ENCODE peak calls at places on chromosomes 1 and 21, in four cellular contexts. F is heart left ventricle, M is neuronal stem cell, C is aorta. P is an unnamed sample. For H3K4me1, the result is how much of the 10 kb centered on the place peaks cover.

GRCh38 chr1:219147571-219148019 is 26.1 kb upstream of the LYPLAL1 start:
- DNase-seq in F (no peak), M (no peak), C (no peak), P (no peak)

GRCh38 chr1:99969260-99969728 is 502 bp upstream of the SLC35A3 start:
- DNase-seq in F (no peak), M (no peak), C (no peak), P (no peak)

GRCh38 chr1:93613895-93614294 is 67.7 kb downstream of the BCAR3 start:
- DNase-seq in F (no peak), M (no peak), C (peak), P (no peak)

GRCh38 chr1:95042286-95042685 is 30.5 kb downstream of the ALG14 start:
- DNase-seq in F (peak), M (no peak), C (no peak), P (no peak)

GRCh38 chr1:229887043-229887822 is 179.8 kb upstream of the GALNT2 start:
- DNase-seq in F (peak), M (no peak), C (no peak), P (peak)

GRCh38 chr1:2980849-2981248 is 40.4 kb upstream of the ACTRT2 start:
- DNase-seq in F (peak), M (no peak), C (no peak), P (no peak)

GRCh38 chr1:24149854-24150227 is 6.9 kb upstream of the IL22RA1 start:
- DNase-seq in F (no peak), M (no peak), C (no peak), P (no peak)

GRCh38 chr1:100240013-100240412 is 9.6 kb downstream of the DBT start:
- DNase-seq in F (no peak), M (no peak), C (no peak), P (no peak)

GRCh38 chr21:25560151-25560783 is 47.0 kb downstream of the MRPL39 start:
- DNase-seq in F (no peak), M (no peak), C (no peak), P (no peak)

GRCh38 chr1:19232526-19232851 is 18.8 kb downstream of the EMC1 start:
- DNase-seq in F (peak), M (no peak), C (no peak), P (no peak)

GRCh38 chr1:109255097-109255651 is 5.8 kb downstream of the CELSR2 start:
- DNase-seq in F (no peak), M (peak), C (no peak), P (no peak)

GRCh38 chr1:218735436-218735835 is 390.3 kb downstream of the TGFB2 start:
- DNase-seq in F (peak), M (no peak), C (no peak), P (no peak)

GRCh38 chr1:150577557-150578277 is 1.7 kb downstream of the MCL1 start:
- DNase-seq in F (no peak), M (no peak), C (no peak), P (no peak)

GRCh38 chr1:236774926-236775325 is 20.2 kb upstream of the MTR start:
- DNase-seq in F (no peak), M (no peak), C (no peak), P (no peak)

GRCh38 chr21:14551741-14552140 is 5.6 kb upstream of the SAMSN1 start:
- DNase-seq in F (no peak), M (no peak), C (no peak), P (no peak)

GRCh38 chr1:196136396-196136795 is 471.8 kb downstream of the KCNT2 start:
- DNase-seq in F (no peak), M (no peak), C (no peak), P (no peak)

GRCh38 chr21:33403128-33403785 is at the start of gene IFNGR2:
- DNase-seq in F (peak), M (peak), C (peak), P (no peak)

GRCh38 chr1:222546548-222547259 is 1.2 kb downstream of the HHIPL2 start:
- DNase-seq in F (no peak), M (no peak), C (peak), P (peak)

GRCh38 chr1:229114781-229115417 is 156.0 kb upstream of the RAB4A start:
- DNase-seq in F (no peak), M (no peak), C (no peak), P (no peak)

GRCh38 chr1:202291961-202292712 is 49.6 kb downstream of the UBE2T start:
- DNase-seq in F (peak), M (no peak), C (peak), P (peak)

GRCh38 chr1:118101445-118101844 is 83.6 kb downstream of the SPAG17 start:
- DNase-seq in F (no peak), M (no peak), C (no peak), P (no peak)

DNA sequence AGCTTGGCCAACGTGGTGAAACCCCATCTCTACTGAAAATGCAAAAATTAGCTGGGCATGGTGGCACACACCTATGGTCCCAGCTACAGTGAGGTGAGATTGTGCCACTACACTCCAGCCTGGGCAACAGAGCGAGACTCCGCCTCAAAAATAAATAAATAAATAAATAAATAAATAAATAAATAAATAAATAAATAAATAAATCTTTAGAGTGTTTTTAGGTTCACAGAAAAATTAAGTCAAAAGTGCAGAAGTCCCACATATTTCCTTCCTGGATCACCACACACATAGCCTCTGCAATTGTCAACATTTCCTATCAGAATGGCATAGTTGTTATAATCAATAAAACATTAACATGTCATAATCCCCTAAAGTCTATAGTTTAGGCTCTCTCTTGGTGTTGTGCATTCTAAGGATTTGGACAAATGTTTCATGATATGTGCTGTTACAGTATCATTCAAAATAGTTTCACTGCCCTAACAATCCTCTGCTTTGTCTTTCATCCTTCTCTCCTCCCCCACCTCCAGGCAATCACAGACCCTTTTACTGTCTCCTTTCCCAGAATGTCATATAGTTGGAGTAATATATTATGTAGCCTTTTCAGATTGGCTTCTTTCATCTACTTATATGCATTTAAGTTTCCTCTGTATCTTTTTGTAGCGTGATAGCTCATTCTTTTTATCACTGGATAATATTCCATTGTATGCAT is 58.3 kb downstream of the LAMC1 start:
- DNase-seq in F (no peak), M (no peak), C (no peak), P (no peak)
- H3K27ac ChIP-seq in F (no peak), M (no peak), C (no peak), P (no peak)

GRCh38 chr1:155060736-155061135 is 2.8 kb upstream of the EFNA4 start:
- DNase-seq in F (no peak), M (no peak), C (no peak), P (no peak)

GRCh38 chr1:155062702-155063411 is 683 bp upstream of the EFNA4 start:
- DNase-seq in F (peak), M (peak), C (peak), P (no peak)

GRCh38 chr1:155061381-155062150 is 2.0 kb upstream of the EFNA4 start:
- DNase-seq in F (peak), M (peak), C (peak), P (peak)

GRCh38 chr1:155063550-155064108 is at the start of gene EFNA4:
- DNase-seq in F (peak), M (peak), C (peak), P (peak)

GRCh38 chr1:155062151-155062686 is 1.3 kb upstream of the EFNA4 start:
- DNase-seq in F (no peak), M (peak), C (no peak), P (no peak)
- H3K4me1 ChIP-seq in F (under half), M (under half), C (under half), P (under half)

GRCh38 chr1:45488978-45489377 is 2.0 kb downstream of the TESK2 start:
- DNase-seq in F (no peak), M (no peak), C (no peak), P (no peak)
- H3K4me3 ChIP-seq in F (no peak), M (no peak), C (no peak), P (no peak)

GRCh38 chr1:167428418-167428817 is 89.9 kb downstream of the CD247 start:
- DNase-seq in F (no peak), M (no peak), C (no peak), P (no peak)
- H3K27ac ChIP-seq in F (no peak), M (no peak), C (no peak), P (no peak)

GRCh38 chr1:8631163-8631562 is 186.3 kb downstream of the RERE start:
- DNase-seq in F (no peak), M (no peak), C (no peak), P (no peak)
- H3K4me1 ChIP-seq in F (under half), M (under half), C (under half), P (under half)

DNA sequence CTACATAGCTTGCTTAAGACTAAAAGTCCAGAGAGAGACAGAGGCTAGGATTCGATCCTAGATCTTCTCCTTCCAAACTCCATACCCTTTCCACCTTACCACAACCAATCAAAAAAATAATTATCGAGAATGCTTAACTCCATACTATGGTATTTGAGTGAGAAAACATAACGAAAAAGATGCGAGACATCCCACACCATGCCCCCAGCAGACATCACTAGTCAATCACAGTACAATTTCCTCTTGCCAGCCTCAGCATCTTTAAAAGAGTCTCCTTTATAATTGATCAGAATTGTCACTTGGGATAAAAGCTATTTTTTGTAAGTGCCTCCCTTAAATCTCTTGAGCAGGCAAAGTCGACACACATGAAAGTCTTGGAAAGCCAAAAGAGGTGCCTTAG is 875 bp downstream of the NCF2 start:
- DNase-seq in F (no peak), M (no peak), C (no peak), P (no peak)
- H3K4me3 ChIP-seq in F (peak), M (no peak), C (no peak), P (peak)

DNA sequence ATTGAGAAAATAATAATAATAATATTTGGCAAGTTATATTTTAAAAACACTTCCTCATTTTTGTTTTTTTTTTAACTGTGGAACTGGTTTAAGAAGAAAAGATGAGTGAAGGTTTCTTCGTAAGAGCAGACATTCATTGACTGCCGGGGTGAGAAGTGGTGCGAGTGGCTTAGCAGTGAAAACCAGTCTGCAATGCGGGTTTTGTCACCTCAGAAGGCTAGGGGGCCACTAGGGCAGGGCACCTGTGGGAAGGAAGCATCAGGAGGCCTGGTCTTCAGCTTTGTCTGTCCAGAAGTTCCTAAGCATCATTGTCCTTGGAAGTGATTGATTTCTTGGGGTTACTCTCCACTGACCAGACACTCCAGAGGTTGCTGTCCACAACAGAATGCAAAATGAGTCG is 339.2 kb downstream of the ZNF326 start:
- DNase-seq in F (no peak), M (no peak), C (no peak), P (no peak)
- H3K27ac ChIP-seq in F (no peak), M (no peak), C (no peak), P (no peak)

DNA sequence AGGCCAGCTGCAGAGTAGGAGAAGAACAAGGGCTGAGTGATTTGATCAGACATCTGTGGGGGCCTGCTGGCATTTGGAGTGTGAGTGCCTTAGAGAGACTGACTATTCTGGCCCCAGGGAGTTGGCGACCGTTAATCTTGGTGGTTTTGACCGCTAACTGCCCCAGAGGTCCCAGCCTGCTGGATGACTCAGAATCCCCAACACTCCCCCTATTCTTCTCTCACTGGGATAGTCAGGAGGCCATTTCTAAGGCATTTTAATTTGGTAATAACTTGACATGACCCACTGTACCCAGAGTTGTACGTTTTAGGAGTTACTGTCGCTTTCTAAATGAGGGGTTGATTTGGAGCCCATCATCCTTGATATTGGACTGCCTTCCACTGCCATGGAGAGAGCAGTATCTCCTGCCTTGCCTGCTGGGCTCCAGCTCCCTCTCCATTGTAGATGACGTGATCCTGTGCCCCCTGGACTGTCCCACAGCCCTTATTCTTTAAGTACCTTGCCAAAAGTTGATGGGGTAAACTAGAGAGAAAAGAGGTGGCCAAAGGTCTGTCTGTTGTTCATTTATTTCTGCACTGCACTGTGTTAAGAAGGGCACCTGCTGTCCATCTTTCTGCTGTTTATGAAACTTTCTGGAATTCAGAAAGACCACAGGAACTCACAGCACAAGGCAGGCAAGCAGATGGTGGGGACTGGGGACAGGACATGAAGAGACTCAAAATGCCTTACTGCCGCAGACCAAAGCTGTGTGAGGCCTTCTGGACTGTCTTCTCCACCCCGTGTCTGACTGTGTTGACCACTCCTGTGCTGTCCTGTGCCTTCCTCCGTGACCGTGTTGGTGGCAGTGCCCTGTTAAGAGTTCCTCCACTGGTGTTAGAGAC is 98.2 kb upstream of the ARTN start:
- DNase-seq in F (peak), M (no peak), C (peak), P (no peak)
- H3K4me1 ChIP-seq in F (under half), M (under half), C (under half), P (under half)

DNA sequence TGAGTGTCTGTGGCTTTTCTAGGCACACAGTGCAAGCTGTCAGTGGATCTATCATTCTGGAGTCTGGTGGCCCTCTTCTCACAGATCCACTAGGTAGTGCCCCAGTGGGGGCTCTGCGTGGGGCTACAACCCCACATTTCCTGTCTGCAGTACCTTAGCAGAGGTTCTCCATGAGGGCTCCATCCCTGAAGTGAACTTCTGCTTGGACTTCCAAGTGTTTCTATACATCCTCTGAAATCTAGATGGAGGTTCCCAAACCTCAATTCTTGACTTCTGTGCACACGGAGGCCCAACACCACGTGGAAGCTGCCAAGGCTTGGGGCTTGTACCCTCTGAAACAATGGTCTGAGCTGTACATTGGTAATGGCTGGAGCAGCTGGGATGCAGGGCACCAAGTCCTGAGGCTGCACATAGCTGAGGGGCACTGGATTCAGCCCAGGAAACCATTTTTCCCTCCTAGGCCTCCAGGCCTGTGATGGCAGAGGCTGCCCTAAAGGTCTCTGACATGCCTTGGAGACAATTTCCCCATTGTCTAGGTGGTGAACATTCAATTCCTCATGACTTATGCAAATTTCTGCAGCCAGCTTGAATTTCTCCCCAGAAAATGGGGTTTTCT is 29.2 kb upstream of the TSNAX start:
- DNase-seq in F (no peak), M (no peak), C (no peak), P (no peak)
- H3K4me3 ChIP-seq in F (no peak), M (no peak), C (no peak), P (no peak)

GRCh38 chr1:82387070-82387366 is 586.3 kb downstream of the ADGRL2 start:
- DNase-seq in F (no peak), M (no peak), C (no peak), P (no peak)
- H3K27ac ChIP-seq in F (no peak), M (no peak), C (no peak), P (no peak)